ENCODE peak calls at places on chromosomes 16 and 17, in five cellular contexts. Y is heart left ventricle, P is BJ, W is RWPE1, A is lung. N is an unnamed sample.

GRCh38 chr16:3822366-3823045 is 58.0 kb downstream of the CREBBP start:
- DNase-seq in P (no peak), W (peak; percentile 24), Y (no peak), A (no peak), N (no peak)

GRCh38 chr17:57860414-57860999 is 10.7 kb upstream of the MRPS23 start:
- DNase-seq in Y (no peak), A (no peak), P (no peak), W (no peak), N (no peak)

GRCh38 chr17:76053230-76054111 is 18.8 kb downstream of the SRP68 start:
- DNase-seq in A (peak; percentile 72), W (peak; percentile 78), P (no peak), Y (no peak), N (no peak)

GRCh38 chr16:27571433-27572306 is 21.7 kb downstream of the KATNIP start:
- DNase-seq in W (no peak), P (no peak), A (no peak), Y (no peak), N (no peak)

GRCh38 chr16:68406458-68407041 is 41.8 kb downstream of the SMPD3 start:
- DNase-seq in W (no peak), Y (no peak), P (peak; percentile 65), A (no peak), N (no peak)

GRCh38 chr16:50309156-50309526 is 42.8 kb downstream of the ADCY7 start:
- DNase-seq in W (no peak), Y (no peak), P (no peak), A (no peak), N (no peak)

GRCh38 chr16:8621572-8622314 is at the start of gene METTL22:
- DNase-seq in P (peak; percentile 29), W (peak; percentile 98), Y (peak; percentile 92), A (peak; percentile 89), N (peak; percentile 85)

GRCh38 chr16:84658690-84659089 is 10.4 kb downstream of the KLHL36 start:
- DNase-seq in P (no peak), A (no peak), Y (no peak), W (no peak), N (no peak)

GRCh38 chr17:41971721-41972523 is 5.3 kb downstream of the CNP start:
- DNase-seq in A (no peak), Y (no peak), W (no peak), P (no peak), N (no peak)

GRCh38 chr16:17444658-17445057 is 26.1 kb downstream of the XYLT1 start:
- DNase-seq in P (no peak), W (no peak), Y (no peak), A (no peak), N (no peak)

GRCh38 chr17:81867952-81868673 is 3.0 kb downstream of the ARHGDIA start:
- DNase-seq in A (no peak), Y (no peak), P (no peak), W (no peak), N (no peak)

GRCh38 chr16:67120025-67120424 is 10.3 kb downstream of the PHAF1 start:
- DNase-seq in A (no peak), P (no peak), W (peak; percentile 34), Y (no peak), N (no peak)

GRCh38 chr17:69654981-69655581 is 240.6 kb downstream of the MAP2K6 start:
- DNase-seq in W (peak; percentile 32), A (no peak), P (peak; percentile 75), Y (no peak), N (no peak)

GRCh38 chr17:82215095-82215971 is 2.7 kb upstream of the CCDC57 start:
- DNase-seq in W (no peak), P (no peak), Y (no peak), A (no peak), N (peak; percentile 67)

GRCh38 chr17:36072431-36073121 is 8.5 kb downstream of the CCL18 start:
- DNase-seq in P (no peak), Y (no peak), A (peak; percentile 58), W (no peak), N (peak; percentile 54)

GRCh38 chr16:46857261-46857962 is 26.4 kb upstream of the C16orf87 start:
- DNase-seq in W (peak; percentile 41), A (no peak), P (no peak), Y (no peak), N (no peak)

GRCh38 chr16:73036074-73036826 is 11.7 kb downstream of the ZFHX3 start:
- DNase-seq in A (no peak), P (no peak), Y (no peak), W (no peak), N (no peak)

GRCh38 chr17:71601894-71602504 is 518.8 kb upstream of the SOX9 start:
- DNase-seq in P (no peak), Y (no peak), W (no peak), A (no peak), N (no peak)

GRCh38 chr17:41655611-41656111 is 31.3 kb upstream of the KRT17 start:
- DNase-seq in A (peak; percentile 83), P (no peak), Y (no peak), W (peak; percentile 95), N (no peak)

GRCh38 chr17:53822764-53823163 is at the start of gene KIF2B:
- DNase-seq in W (no peak), A (no peak), Y (no peak), P (no peak), N (no peak)

GRCh38 chr17:77884019-77884418 is 74.5 kb upstream of the TNRC6C start:
- DNase-seq in A (no peak), P (no peak), Y (no peak), W (no peak), N (no peak)

GRCh38 chr17:83180264-83180995 is 101.0 kb downstream of the METRNL start:
- DNase-seq in A (peak; percentile 26), Y (no peak), W (no peak), P (no peak), N (no peak)

GRCh38 chr16:58459344-58460218 is 40.4 kb upstream of the NDRG4 start:
- DNase-seq in A (no peak), W (peak; percentile 55), P (no peak), Y (peak; percentile 33), N (no peak)

GRCh38 chr17:47315451-47316266 is 8.1 kb upstream of the EFCAB13 start:
- DNase-seq in Y (peak; percentile 31), A (no peak), P (no peak), W (peak; percentile 76), N (no peak)

GRCh38 chr16:86664518-86665318 is 86.4 kb downstream of the FOXL1 start:
- DNase-seq in A (no peak), P (peak; percentile 86), Y (no peak), W (peak; percentile 86), N (no peak)

GRCh38 chr17:7843536-7844291 is 9.7 kb downstream of the KDM6B start:
- DNase-seq in P (no peak), W (peak; percentile 88), Y (peak; percentile 88), A (peak; percentile 84), N (peak; percentile 94)

GRCh38 chr16:53775106-53775820 is 71.3 kb downstream of the FTO start:
- DNase-seq in W (no peak), A (no peak), P (no peak), Y (no peak), N (no peak)

DNA sequence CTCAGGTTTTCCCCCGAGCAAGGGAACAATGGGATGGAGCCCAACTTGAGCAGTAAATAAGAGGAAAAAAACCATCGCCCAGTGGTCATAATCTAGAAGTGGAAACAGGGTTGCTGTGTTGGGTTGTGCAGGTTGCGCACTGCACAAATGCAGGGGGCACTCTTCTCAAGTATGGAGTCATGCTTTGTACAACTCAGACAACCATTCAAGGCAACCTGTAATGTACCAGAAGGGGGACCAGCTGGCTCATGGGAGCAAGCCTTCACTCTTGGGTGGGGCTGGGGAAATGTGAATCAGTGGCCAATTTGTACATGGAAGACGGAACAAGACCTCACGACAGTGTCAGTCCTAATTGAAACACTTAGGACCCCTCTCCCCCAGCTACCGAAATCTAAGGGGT is 23.9 kb upstream of the LITAF start:
- DNase-seq in P (no peak), Y (no peak), W (no peak), A (no peak), N (no peak)
- TF ChIP-seq CTCF in P (no peak), Y (no peak), W (no peak), A (no peak), N (no peak)

DNA sequence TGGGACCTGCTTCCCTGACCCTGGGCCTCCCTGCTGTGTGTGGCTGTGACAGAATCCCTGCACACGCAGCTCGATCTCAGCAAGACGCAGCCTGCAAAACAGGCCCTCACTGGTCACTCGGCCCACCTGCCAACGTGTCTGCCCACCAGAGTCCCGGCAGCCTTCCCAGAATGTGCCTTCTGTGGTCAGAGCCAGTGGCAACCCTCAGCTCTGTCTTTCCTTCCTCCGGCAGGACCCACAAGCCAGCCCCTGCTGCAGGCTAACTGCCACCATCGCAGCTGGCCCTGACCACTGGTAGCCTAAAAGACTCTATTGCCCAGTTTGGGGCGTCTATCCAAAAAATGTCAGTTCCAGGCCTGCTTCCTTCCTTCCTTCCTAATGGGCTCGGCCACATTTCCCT is 83.2 kb downstream of the LITAF start:
- DNase-seq in A (no peak), W (no peak), Y (no peak), P (no peak), N (no peak)
- TF ChIP-seq CTCF in A (no peak), W (no peak), Y (no peak), P (no peak), N (no peak)

DNA sequence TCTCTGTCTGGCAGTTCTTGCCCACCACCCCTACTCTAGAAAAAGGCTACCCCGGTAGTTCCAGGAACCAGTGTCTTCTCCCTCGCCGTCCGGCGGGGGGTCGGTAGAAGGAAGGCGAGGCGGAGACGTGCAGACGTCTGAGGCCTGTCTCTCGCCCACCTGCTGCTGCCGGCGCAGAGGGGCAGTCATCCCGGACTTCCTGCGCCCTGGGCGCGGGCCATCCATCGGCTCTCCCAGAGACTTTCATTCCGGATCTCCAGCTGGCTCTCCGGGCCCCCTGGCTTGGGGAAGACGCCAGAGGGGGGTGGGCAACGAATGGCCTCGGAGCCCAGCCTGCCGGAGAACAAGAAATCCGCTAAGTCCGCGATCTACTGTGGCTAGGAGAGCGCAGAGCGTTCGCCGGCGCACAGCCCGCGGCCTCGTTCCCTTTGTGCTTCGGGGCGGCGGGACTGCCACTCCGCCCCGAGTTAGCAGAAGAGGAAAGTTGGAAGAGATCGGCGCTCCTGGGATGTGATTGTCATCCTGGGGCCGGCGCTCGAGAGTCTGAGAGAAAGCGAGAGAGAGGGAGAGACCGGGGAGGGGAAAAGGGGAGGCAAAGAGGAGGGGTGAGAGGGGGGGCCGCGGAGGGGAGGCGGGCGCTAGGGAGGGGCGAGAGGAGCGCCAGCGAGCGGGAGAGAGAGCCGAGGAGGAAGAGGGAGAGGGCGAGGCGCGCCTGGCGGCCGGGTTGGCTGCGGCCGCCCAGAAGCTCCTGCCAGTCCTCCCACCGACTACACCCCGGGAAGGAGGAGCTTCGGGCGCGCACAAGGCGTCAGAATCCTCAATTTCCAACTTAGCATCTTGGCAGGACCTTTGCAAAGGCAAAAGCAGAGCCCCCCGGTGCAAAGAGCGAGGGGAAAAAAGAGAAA is at the start of gene IRX5:
- DNase-seq in A (peak; percentile 93), Y (peak; percentile 92), W (peak; percentile 69), P (peak; percentile 82), N (no peak)
- TF ChIP-seq CTCF in A (no peak), Y (peak; percentile 15), W (peak; percentile 22), P (peak; percentile 18), N (no peak)

DNA sequence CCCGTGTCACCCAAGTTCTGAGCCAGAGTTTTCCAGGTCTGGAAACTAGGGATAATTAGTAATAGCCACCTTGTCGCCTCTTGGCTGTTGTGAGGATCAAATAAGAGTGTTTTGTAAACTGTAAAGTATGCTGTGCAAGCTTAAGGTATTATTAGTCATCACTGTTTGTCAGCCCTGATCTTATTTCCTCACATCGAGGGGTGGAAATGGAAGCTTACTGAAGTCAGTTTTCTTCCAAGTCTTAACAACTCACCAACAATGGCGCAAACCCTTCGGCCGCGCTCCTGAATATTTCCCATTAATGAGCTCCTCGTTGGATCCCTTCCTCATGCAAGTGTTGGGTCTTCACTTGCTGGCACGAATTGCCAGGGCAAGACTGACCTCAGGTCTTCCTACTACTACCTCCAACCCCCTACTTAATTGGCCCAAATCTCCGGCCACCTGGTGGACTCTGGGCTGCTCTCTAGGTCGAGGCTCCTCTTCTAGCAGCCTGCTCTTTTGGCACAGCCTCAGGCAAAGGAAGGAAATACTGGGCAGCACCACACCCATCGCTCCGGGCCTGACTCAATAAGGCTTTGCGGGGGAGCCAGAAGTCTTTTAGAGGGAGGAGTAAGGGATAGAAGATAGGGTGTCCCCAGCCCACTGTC is 874 bp upstream of the SLC35B1 start:
- DNase-seq in Y (no peak), W (no peak), P (no peak), A (no peak), N (no peak)
- TF ChIP-seq CTCF in Y (no peak), W (peak; percentile 69), P (no peak), A (no peak), N (peak; percentile 24)